ENCODE peak calls at places on chromosomes 6 and 20, in six cellular contexts. F, Z, H, W, Y and C are unnamed samples.
A peak's percentile ranks its signal among the peaks of the same experiment; 100 is the strongest.

GRCh38 chr6:149813351-149813750 is 50.8 kb downstream of the LRP11 start:
- DNase-seq in H (no peak), Y (no peak), W (no peak), F (no peak), Z (no peak), C (no peak)

GRCh38 chr6:137602311-137602710 is 108.1 kb upstream of the OLIG3 start:
- DNase-seq in H (no peak), F (no peak), W (no peak), Y (no peak), Z (no peak), C (no peak)

GRCh38 chr20:58852559-58853271 is at the start of gene GNAS:
- DNase-seq in Y (no peak), Z (peak; percentile 60), H (peak; percentile 72), W (peak; percentile 17), F (peak; percentile 75), C (peak; percentile 86)

GRCh38 chr20:49915118-49915379 is 280 bp downstream of the SPATA2 start:
- DNase-seq in Z (no peak), Y (no peak), H (no peak), F (no peak), W (no peak), C (no peak)

GRCh38 chr6:158686311-158686710 is 36.5 kb downstream of the SYTL3 start:
- DNase-seq in F (no peak), Z (no peak), H (no peak), Y (no peak), W (no peak), C (no peak)

GRCh38 chr6:4880373-4880762 is 104.2 kb downstream of the CDYL start:
- DNase-seq in Y (no peak), H (no peak), Z (no peak), W (no peak), F (no peak), C (no peak)

GRCh38 chr6:45966797-45967196 is 48.9 kb downstream of the CLIC5 start:
- DNase-seq in F (no peak), W (no peak), Y (no peak), Z (no peak), H (no peak), C (no peak)

GRCh38 chr20:53202781-53203180 is 230.6 kb downstream of the TSHZ2 start:
- DNase-seq in Z (no peak), H (no peak), W (no peak), Y (no peak), F (no peak), C (no peak)

GRCh38 chr6:25578538-25578937 is 73.5 kb upstream of the SCGN start:
- DNase-seq in F (no peak), H (no peak), Y (no peak), Z (no peak), W (no peak), C (no peak)

GRCh38 chr20:13243826-13244376 is 22.8 kb downstream of the ISM1 start:
- DNase-seq in W (no peak), F (no peak), Z (no peak), Y (no peak), H (peak; percentile 81), C (no peak)